ENCODE peak calls at places on chromosomes 4 and X, in four cellular contexts. D, Z, C and F are unnamed samples.

GRCh38 chr4:72418458-72418857 is 150.6 kb downstream of the ADAMTS3 start:
- DNase-seq in C (no peak), Z (no peak), D (peak), F (no peak)

GRCh38 chrX:69104756-69105434 is 60.4 kb downstream of the PJA1 start:
- DNase-seq in Z (no peak), C (peak), D (no peak), F (no peak)

GRCh38 chrX:104112326-104112951 is at the start of gene ZCCHC18:
- DNase-seq in D (peak), Z (peak), C (peak), F (peak)

GRCh38 chrX:46967547-46967946 is 55.3 kb downstream of the JADE3 start:
- DNase-seq in Z (no peak), C (no peak), D (no peak), F (no peak)

GRCh38 chrX:132169554-132169953 is 41.7 kb upstream of the FRMD7 start:
- DNase-seq in D (no peak), Z (no peak), C (no peak), F (no peak)

GRCh38 chr4:54719378-54719777 is 61.6 kb downstream of the KIT start:
- DNase-seq in C (no peak), Z (no peak), D (no peak), F (no peak)

GRCh38 chr4:146232131-146232722 is 17.9 kb downstream of the REELD1 start:
- DNase-seq in C (no peak), D (no peak), Z (no peak), F (no peak)

GRCh38 chr4:100165809-100166208 is 24.5 kb downstream of the DDIT4L start:
- DNase-seq in C (no peak), D (no peak), Z (no peak), F (no peak)

GRCh38 chrX:81537723-81538122 is 335.8 kb downstream of the SH3BGRL start:
- DNase-seq in Z (no peak), C (no peak), D (no peak), F (no peak)

GRCh38 chr4:108141213-108142045 is 27.3 kb downstream of the LEF1 start:
- DNase-seq in D (no peak), Z (no peak), C (no peak), F (no peak)

GRCh38 chr4:76696109-76696508 is 201.8 kb downstream of the SOWAHB start:
- DNase-seq in D (no peak), C (no peak), Z (peak), F (no peak)

GRCh38 chrX:16445166-16445752 is 204.7 kb upstream of the S100G start:
- DNase-seq in Z (peak), D (no peak), C (no peak), F (peak)
- TF ChIP-seq CTCF in Z (peak), D (peak), C (peak), F (peak)

DNA sequence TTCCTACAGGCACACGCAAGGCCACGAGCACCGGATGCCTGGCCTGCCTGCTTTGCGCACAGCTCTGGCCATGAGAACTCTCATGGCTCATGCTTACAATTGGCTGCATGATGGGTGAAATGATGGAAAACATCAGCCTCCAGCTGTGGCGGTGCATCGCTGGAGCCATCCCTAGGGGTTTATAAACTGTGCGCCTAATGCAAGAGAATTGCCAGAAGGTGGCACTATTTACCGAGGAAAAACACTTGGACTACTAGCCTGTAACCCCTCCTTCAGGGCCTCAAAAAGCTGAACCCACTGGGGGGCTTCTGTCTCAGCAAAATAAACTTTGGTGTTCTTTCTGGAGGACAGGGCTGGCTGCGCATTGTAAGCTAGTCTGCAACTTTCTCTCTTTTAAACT is 51.9 kb downstream of the PHKA2 start:
- DNase-seq in Z (peak), C (no peak), D (no peak), F (no peak)
- TF ChIP-seq CTCF in Z (peak), C (no peak), D (no peak), F (peak)

GRCh38 chrX:96685205-96686099 is 810 bp downstream of the DIAPH2 start:
- DNase-seq in Z (peak), D (peak), C (peak), F (peak)

GRCh38 chrX:96683997-96684338 is 674 bp upstream of the DIAPH2 start:
- DNase-seq in D (no peak), Z (no peak), C (no peak), F (no peak)

GRCh38 chrX:96682516-96682915 is 2.1 kb upstream of the DIAPH2 start:
- DNase-seq in D (no peak), Z (no peak), C (no peak), F (no peak)

GRCh38 chrX:96688789-96689188 is 4.1 kb downstream of the DIAPH2 start:
- DNase-seq in C (no peak), Z (no peak), D (no peak), F (no peak)

DNA sequence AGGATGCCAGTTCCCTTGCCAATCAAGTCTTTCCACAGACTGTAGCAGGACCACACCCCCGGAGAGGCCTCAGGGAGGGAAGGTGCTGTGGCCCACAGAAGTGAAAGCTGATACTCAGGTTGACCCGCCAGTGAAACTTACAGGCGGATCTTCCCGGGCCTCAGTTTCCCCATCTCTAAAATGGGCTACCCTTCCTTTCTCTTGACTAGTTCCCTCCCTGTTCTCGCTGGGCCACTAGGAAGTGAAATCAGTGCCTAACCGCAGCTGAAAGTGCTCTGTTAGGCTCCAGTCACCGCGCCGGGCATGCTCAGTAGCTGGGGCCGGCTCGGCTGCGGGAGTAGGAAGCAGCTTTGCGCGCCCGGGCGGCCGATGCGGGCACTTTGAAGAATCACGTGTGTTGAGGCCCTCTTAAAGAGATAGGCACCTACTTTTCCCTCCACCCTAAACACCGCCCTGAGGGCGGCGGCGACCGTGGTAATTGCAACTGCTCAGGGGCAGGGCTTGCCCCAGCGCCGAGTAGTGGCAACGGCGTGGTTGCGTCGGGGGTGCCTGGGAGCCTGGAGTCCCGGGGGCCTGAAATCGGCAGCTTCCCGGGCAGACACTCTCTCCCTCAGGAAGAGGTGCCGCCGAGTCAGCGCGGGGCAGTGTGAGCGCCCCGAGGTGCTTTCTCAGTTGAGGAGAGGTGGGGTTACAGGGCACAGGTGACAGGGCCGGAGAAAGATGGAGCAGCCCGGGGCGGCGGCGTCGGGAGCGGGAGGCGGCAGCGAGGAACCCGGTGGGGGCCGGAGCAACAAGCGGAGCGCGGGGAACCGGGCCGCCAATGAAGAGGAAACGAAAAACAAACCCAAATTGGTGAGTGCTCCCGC is at the start of gene DIAPH2:
- DNase-seq in C (peak), D (peak), Z (peak), F (peak)
- TF ChIP-seq CTCF in C (peak), D (no peak), Z (peak), F (no peak)

DNA sequence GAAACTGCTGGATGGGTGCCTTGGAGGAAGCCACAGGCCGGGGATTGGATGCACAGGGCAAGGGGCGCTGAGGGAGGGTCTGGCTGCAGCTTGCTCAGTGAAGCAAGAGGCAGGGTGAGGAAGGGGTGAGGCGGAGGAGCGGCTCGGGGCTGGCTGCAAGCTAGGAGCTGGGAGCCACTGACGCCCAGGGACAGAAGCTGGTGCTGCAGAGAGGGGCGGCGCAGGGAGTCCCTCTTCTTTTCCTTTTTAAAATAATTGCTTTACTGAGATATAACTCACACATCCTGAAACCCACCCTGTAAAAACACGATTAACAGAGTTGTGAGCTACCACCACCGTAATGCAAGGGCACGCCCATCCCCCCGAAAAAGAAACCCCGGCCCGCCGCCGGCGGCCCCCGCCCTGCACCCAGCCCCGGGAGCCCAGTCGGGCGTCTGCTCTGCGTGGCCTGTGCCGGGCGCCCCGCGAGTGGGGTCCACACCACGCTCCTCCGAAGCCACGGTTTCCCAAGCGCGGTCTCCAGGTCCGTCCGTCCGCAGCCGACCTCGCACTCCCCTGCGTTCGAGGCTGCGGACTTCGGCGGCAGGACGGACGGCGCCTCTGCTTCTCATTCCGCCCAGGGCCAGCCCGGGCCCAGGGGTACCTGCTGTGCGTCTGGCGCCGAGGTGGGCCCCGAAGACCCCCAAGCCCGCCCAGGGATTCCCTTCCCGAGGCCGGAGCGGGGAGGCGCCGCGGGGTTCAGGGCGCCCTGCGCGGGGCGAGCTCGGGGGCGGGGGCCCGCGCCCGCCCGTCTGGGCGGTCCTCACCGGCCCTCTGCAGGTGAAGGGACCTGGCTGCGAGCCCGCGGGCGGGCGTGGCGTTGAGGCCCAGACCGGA is 865 bp upstream of the UVSSA start:
- DNase-seq in C (peak), D (peak), Z (peak), F (peak)
- TF ChIP-seq CTCF in C (peak), D (no peak), Z (peak), F (no peak)

GRCh38 chr4:125787707-125788106 is 473.0 kb downstream of the FAT4 start:
- DNase-seq in Z (no peak), D (no peak), C (no peak), F (no peak)
- TF ChIP-seq CTCF in Z (no peak), D (no peak), C (no peak), F (no peak)

GRCh38 chrX:114774691-114775090 is 190.8 kb downstream of the HTR2C start:
- DNase-seq in D (no peak), Z (peak), C (no peak), F (no peak)
- TF ChIP-seq CTCF in D (no peak), Z (peak), C (no peak), F (no peak)

GRCh38 chrX:41137589-41137988 is 52.3 kb downstream of the USP9X start:
- DNase-seq in C (no peak), Z (no peak), D (no peak), F (no peak)
- TF ChIP-seq CTCF in C (no peak), Z (peak), D (peak), F (peak)

DNA sequence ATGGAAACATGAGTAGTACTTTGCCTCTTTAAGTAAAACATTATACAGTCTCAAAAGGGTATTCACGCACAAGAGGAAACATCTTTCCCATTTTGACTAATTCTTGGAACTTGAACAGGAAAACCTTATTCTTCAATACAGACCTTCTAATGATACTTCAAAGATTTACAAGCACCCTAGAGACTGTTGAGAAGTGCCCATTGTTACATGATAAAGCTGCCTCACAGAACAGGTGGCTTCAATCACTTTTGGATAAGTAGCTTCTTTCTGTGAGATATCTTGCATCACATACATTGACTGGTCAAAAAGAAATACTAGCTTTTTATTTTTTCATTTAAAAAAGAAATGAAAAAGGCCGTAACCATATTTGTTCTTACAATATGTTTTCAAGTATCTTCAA is 219.4 kb downstream of the EPHA5 start:
- DNase-seq in C (no peak), D (no peak), Z (no peak), F (no peak)
- TF ChIP-seq CTCF in C (no peak), D (no peak), Z (no peak), F (no peak)